ENCODE peak calls at places on chromosomes 3 and 15, in eight cellular contexts. W is A673; H is right lobe of liver; X is RWPE1; Y is CD4-positive, alpha-beta T cell; I is PC-3; K is K562; V is endothelial cell of umbilical vein. N is an unnamed sample.

GRCh38 chr15:82539690-82540054 is 585 bp downstream of the RPS17 start:
- DNase-seq in I (no peak), K (peak), V (no peak), X (no peak), H (no peak), Y (peak), W (peak), N (no peak)

GRCh38 chr3:128907706-128908445 is 28.5 kb downstream of the ACAD9 start:
- DNase-seq in W (no peak), V (no peak), Y (no peak), X (no peak), H (no peak), I (no peak), K (no peak), N (no peak)

GRCh38 chr3:127220497-127220896 is 27.6 kb downstream of the PRR23E start:
- DNase-seq in X (no peak), V (no peak), Y (no peak), W (no peak), H (no peak), K (no peak), I (no peak), N (no peak)

GRCh38 chr3:141217389-141217788 is 14.2 kb upstream of the PXYLP1 start:
- DNase-seq in I (no peak), X (no peak), K (no peak), Y (no peak), V (no peak), W (no peak), H (no peak), N (no peak)

GRCh38 chr15:37109952-37110630 is 9.7 kb upstream of the MEIS2 start:
- DNase-seq in I (no peak), H (peak), K (no peak), X (no peak), Y (no peak), W (peak), V (no peak), N (no peak)

GRCh38 chr3:143416229-143416628 is 296.7 kb downstream of the CHST2 start:
- DNase-seq in W (no peak), K (no peak), Y (no peak), I (no peak), X (no peak), V (no peak), H (no peak), N (no peak)

GRCh38 chr3:166191406-166191805 is 354.2 kb upstream of the BCHE start:
- DNase-seq in I (peak), K (no peak), V (no peak), Y (no peak), H (no peak), X (no peak), W (no peak), N (no peak)

GRCh38 chr15:29695486-29696167 is 126.6 kb downstream of the TJP1 start:
- DNase-seq in Y (no peak), K (peak), X (no peak), I (peak), H (no peak), V (no peak), W (peak), N (no peak)

GRCh38 chr3:100068758-100069345 is 45.4 kb downstream of the FILIP1L start:
- DNase-seq in K (peak), I (peak), X (peak), H (peak), W (peak), V (peak), Y (peak), N (peak)

GRCh38 chr15:31434418-31435255 is 108.0 kb downstream of the KLF13 start:
- DNase-seq in Y (peak), K (no peak), H (peak), X (peak), W (no peak), I (peak), V (peak), N (peak)

GRCh38 chr3:107668398-107668797 is 145.6 kb downstream of the BBX start:
- DNase-seq in H (no peak), V (no peak), X (no peak), I (no peak), K (no peak), Y (no peak), W (no peak), N (no peak)

GRCh38 chr15:66703540-66703941 is 1.5 kb downstream of the SMAD6 start:
- DNase-seq in Y (no peak), H (peak), V (no peak), K (no peak), I (peak), X (no peak), W (no peak), N (peak)

GRCh38 chr15:56034514-56034913 is 41.1 kb upstream of the NEDD4 start:
- DNase-seq in W (no peak), H (no peak), I (no peak), X (no peak), Y (no peak), K (no peak), V (no peak), N (no peak)

GRCh38 chr3:187966141-187966540 is 187.8 kb upstream of the LPP start:
- DNase-seq in X (no peak), I (no peak), K (no peak), W (no peak), V (no peak), Y (no peak), H (no peak), N (no peak)

GRCh38 chr3:192514754-192515660 is 212.3 kb downstream of the FGF12 start:
- DNase-seq in Y (no peak), V (no peak), H (peak), K (no peak), W (peak), I (no peak), X (no peak), N (no peak)

GRCh38 chr3:122952509-122952908 is 75.1 kb downstream of the SEMA5B start:
- DNase-seq in K (no peak), Y (no peak), I (peak), V (no peak), W (no peak), H (no peak), X (peak), N (no peak)

GRCh38 chr3:128310286-128311058 is 156.2 kb downstream of the DNAJB8 start:
- DNase-seq in Y (no peak), I (no peak), H (no peak), X (no peak), K (no peak), W (no peak), V (no peak), N (no peak)

GRCh38 chr15:70299931-70300858 is 202.5 kb upstream of the TLE3 start:
- DNase-seq in W (no peak), V (no peak), H (no peak), X (no peak), Y (peak), K (no peak), I (no peak), N (no peak)

GRCh38 chr3:124964432-124964831 is 29.9 kb upstream of the MUC13 start:
- DNase-seq in H (no peak), W (no peak), X (no peak), I (no peak), K (no peak), V (no peak), Y (no peak), N (peak)

GRCh38 chr15:33915571-33916407 is 52.5 kb upstream of the CHRM5 start:
- DNase-seq in K (peak), H (no peak), Y (no peak), X (no peak), V (no peak), W (no peak), I (no peak), N (no peak)

GRCh38 chr3:99570061-99570460 is 68.3 kb upstream of the COL8A1 start:
- DNase-seq in K (no peak), I (no peak), H (no peak), Y (no peak), X (no peak), V (no peak), W (no peak), N (no peak)

GRCh38 chr15:57156210-57156887 is 220.0 kb upstream of the CGNL1 start:
- DNase-seq in W (peak), I (no peak), H (no peak), V (no peak), K (no peak), X (no peak), Y (no peak), N (peak)

GRCh38 chr3:175748087-175748732 is 889.1 kb downstream of the NAALADL2 start:
- DNase-seq in Y (no peak), V (no peak), X (peak), K (no peak), I (peak), W (no peak), H (no peak), N (peak)

GRCh38 chr15:75929799-75930565 is 26.3 kb downstream of the FBXO22 start:
- DNase-seq in W (no peak), V (peak), Y (no peak), H (no peak), K (peak), I (no peak), X (no peak), N (no peak)

GRCh38 chr15:89457086-89457485 is 39.3 kb downstream of the RHCG start:
- DNase-seq in K (peak), Y (no peak), I (peak), W (peak), H (no peak), X (peak), V (no peak), N (no peak)

GRCh38 chr3:130925628-130926027 is 31.7 kb downstream of the ATP2C1 start:
- DNase-seq in I (no peak), X (no peak), H (no peak), Y (no peak), V (no peak), W (peak), K (peak), N (no peak)

GRCh38 chr3:16514799-16515353 is 1.4 kb upstream of the RFTN1 start:
- DNase-seq in Y (no peak), V (no peak), I (no peak), H (no peak), K (no peak), W (no peak), X (no peak), N (no peak)

GRCh38 chr3:16512435-16513140 is 911 bp downstream of the RFTN1 start:
- DNase-seq in K (no peak), W (no peak), H (peak), V (peak), Y (peak), X (peak), I (no peak), N (no peak)

GRCh38 chr3:16511561-16512434 is 1.7 kb downstream of the RFTN1 start:
- DNase-seq in X (no peak), V (peak), Y (peak), K (no peak), W (no peak), H (peak), I (no peak), N (peak)

GRCh38 chr3:16514021-16514700 is 662 bp upstream of the RFTN1 start:
- DNase-seq in X (no peak), H (no peak), Y (no peak), W (no peak), V (no peak), I (no peak), K (no peak), N (no peak)

GRCh38 chr3:16513141-16514020 is at the start of gene RFTN1:
- DNase-seq in I (peak), Y (peak), V (peak), X (peak), H (peak), K (peak), W (peak), N (peak)
- TF ChIP-seq CTCF in I (no peak), Y (no peak), V (no peak), X (no peak), H (no peak), K (no peak), W (no peak), N (no peak)

DNA sequence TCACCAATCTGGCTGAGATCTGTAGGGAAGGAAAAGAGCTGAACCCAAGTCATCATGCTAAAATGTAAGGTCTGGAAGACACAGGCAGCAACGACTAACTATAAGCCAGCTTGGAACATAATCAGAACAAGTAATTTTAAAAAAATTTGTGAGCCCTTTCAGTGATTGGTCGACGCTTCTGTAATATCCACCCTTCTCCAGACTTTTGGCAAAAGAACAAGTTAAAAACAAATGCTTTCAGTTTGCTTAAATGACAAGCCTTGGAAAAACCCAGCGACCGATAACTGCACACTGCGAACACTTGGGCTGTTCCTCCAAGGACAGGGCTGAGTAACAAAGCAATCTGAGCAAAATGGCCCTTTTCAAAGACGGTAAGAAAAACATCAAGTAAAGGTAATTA is 49.6 kb downstream of the PCSK6 start:
- DNase-seq in V (no peak), Y (no peak), H (no peak), W (no peak), I (peak), X (peak), K (no peak), N (peak)
- H3K27ac ChIP-seq in V (no peak), Y (no peak), H (peak), W (no peak), I (no peak), X (no peak), K (no peak), N (no peak)

GRCh38 chr3:14425574-14426304 is 23.3 kb downstream of the SLC6A6 start:
- DNase-seq in V (no peak), I (peak), X (peak), W (no peak), H (no peak), K (no peak), Y (peak), N (no peak)
- TF ChIP-seq CTCF in V (no peak), I (no peak), X (no peak), W (no peak), H (no peak), K (no peak), Y (peak), N (no peak)

GRCh38 chr3:186108106-186108940 is 566 bp downstream of the ETV5 start:
- DNase-seq in H (peak), I (peak), V (peak), K (peak), W (peak), Y (peak), X (peak), N (peak)
- H3K27ac ChIP-seq in H (peak), I (peak), V (peak), K (peak), W (peak), Y (no peak), X (peak), N (peak)

DNA sequence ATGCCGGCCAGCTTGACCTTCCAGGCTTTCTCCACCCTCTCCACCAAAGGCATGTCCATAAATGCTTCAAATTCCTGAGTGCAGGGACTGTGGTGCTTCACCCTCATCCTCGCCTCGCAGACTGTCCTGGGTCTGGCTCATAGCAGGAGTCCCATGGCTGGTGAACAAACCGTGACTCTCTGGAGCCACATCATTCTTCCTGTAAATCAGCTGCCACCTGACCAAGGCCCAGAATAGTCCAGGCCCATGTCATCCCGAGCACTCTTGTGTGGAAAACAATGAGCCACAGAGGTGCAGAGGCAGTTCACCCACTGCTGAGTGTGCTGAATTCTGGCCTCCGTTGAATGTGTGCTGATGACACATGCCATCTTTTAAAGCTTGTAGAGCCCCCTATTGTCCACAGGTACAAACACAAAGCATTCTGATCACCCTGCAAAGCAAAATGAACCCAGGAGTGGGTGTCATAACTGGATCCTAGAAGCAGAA is 68.6 kb downstream of the ABHD5 start:
- DNase-seq in H (no peak), I (peak), V (peak), K (peak), Y (no peak), X (no peak), W (no peak), N (peak)
- TF ChIP-seq CTCF in H (no peak), I (peak), V (peak), K (peak), Y (peak), X (no peak), W (peak), N (peak)

GRCh38 chr15:91946914-91947313 is 93.4 kb downstream of the SLCO3A1 start:
- DNase-seq in H (no peak), Y (no peak), W (no peak), K (peak), I (no peak), X (no peak), V (no peak), N (no peak)
- H3K27ac ChIP-seq in H (peak), Y (no peak), W (no peak), K (no peak), I (no peak), X (peak), V (no peak), N (no peak)

GRCh38 chr3:157513585-157513984 is 10.4 kb upstream of the VEPH1 start:
- DNase-seq in W (no peak), K (no peak), V (no peak), H (no peak), X (no peak), Y (no peak), I (no peak), N (no peak)
- TF ChIP-seq CTCF in W (no peak), K (no peak), V (no peak), H (no peak), X (no peak), Y (no peak), I (no peak), N (no peak)

GRCh38 chr15:80695911-80696651 is 971 bp downstream of the ABHD17C start:
- DNase-seq in Y (no peak), X (peak), K (no peak), W (no peak), V (peak), H (peak), I (peak), N (no peak)
- H3K27ac ChIP-seq in Y (no peak), X (peak), K (no peak), W (no peak), V (peak), H (no peak), I (peak), N (no peak)